ENCODE peak calls at places on chromosome 4, in four cellular contexts. V, N, L and G are unnamed samples.

GRCh38 chr4:116016201-116016600 is 902.8 kb upstream of the NDST4 start:
- DNase-seq in L (no peak), N (peak), V (peak), G (no peak)

GRCh38 chr4:183241771-183242170 is 78.3 kb downstream of the CLDN22 start:
- DNase-seq in V (peak), N (no peak), L (no peak), G (no peak)

GRCh38 chr4:139735381-139736256 is 70.0 kb downstream of the MGST2 start:
- DNase-seq in N (no peak), V (peak), L (no peak), G (peak)

GRCh38 chr4:20528508-20528907 is 171.8 kb upstream of the PACRGL start:
- DNase-seq in L (no peak), V (no peak), N (peak), G (no peak)

GRCh38 chr4:88964450-88964849 is 92.5 kb downstream of the FAM13A start:
- DNase-seq in L (no peak), N (no peak), V (peak), G (no peak)

GRCh38 chr4:82865592-82865991 is 25.4 kb downstream of the SEC31A start:
- DNase-seq in N (peak), L (no peak), V (peak), G (no peak)

GRCh38 chr4:139814285-139815015 is 148.8 kb downstream of the MGST2 start:
- DNase-seq in N (no peak), V (peak), L (no peak), G (no peak)

GRCh38 chr4:56995525-56995924 is 16.8 kb downstream of the POLR2B start:
- DNase-seq in L (peak), N (peak), V (peak), G (no peak)

GRCh38 chr4:3307891-3308575 is 15.2 kb downstream of the RGS12 start:
- DNase-seq in V (no peak), L (no peak), N (no peak), G (peak)

GRCh38 chr4:153661915-153662314 is 22.2 kb upstream of the TLR2 start:
- DNase-seq in L (no peak), V (no peak), N (no peak), G (no peak)

GRCh38 chr4:122666527-122667245 is 45.8 kb upstream of the IL21 start:
- DNase-seq in N (peak), V (peak), L (no peak), G (no peak)

GRCh38 chr4:118931791-118932190 is 43.1 kb downstream of the SYNPO2 start:
- DNase-seq in N (no peak), V (no peak), L (no peak), G (no peak)

GRCh38 chr4:42570221-42570620 is 86.7 kb downstream of the ATP8A1 start:
- DNase-seq in L (peak), V (peak), N (no peak), G (peak)

GRCh38 chr4:85496933-85497332 is 22.0 kb downstream of the ARHGAP24 start:
- DNase-seq in N (peak), L (no peak), V (peak), G (no peak)

GRCh38 chr4:60863442-60863841 is 336.7 kb upstream of the ADGRL3 start:
- DNase-seq in L (no peak), N (no peak), V (no peak), G (no peak)

GRCh38 chr4:128220286-128221235 is 67.1 kb downstream of the PGRMC2 start:
- DNase-seq in L (no peak), N (peak), V (peak), G (no peak)

GRCh38 chr4:189304755-189305154 is 635.9 kb upstream of the FRG1 start:
- DNase-seq in L (no peak), N (no peak), V (no peak), G (no peak)

GRCh38 chr4:140099993-140100392 is 54.0 kb downstream of the MAML3 start:
- DNase-seq in N (no peak), V (no peak), L (no peak), G (peak)

GRCh38 chr4:114316789-114317188 is 281.8 kb upstream of the UGT8 start:
- DNase-seq in L (no peak), N (no peak), V (no peak), G (no peak)

GRCh38 chr4:25770844-25771243 is 91.9 kb downstream of the SEL1L3 start:
- DNase-seq in N (no peak), L (no peak), V (peak), G (no peak)

GRCh38 chr4:25775166-25775565 is 87.6 kb downstream of the SEL1L3 start:
- DNase-seq in V (no peak), L (no peak), N (no peak), G (no peak)

GRCh38 chr4:25769251-25769650 is 93.5 kb downstream of the SEL1L3 start:
- DNase-seq in N (no peak), V (peak), L (no peak), G (no peak)

GRCh38 chr4:25773358-25773757 is 89.4 kb downstream of the SEL1L3 start:
- DNase-seq in L (no peak), N (no peak), V (no peak), G (no peak)

GRCh38 chr4:25771672-25772071 is 91.1 kb downstream of the SEL1L3 start:
- DNase-seq in V (no peak), L (no peak), N (no peak), G (no peak)
- H3K4me3 ChIP-seq in V (no peak), L (no peak), N (no peak), G (no peak)

DNA sequence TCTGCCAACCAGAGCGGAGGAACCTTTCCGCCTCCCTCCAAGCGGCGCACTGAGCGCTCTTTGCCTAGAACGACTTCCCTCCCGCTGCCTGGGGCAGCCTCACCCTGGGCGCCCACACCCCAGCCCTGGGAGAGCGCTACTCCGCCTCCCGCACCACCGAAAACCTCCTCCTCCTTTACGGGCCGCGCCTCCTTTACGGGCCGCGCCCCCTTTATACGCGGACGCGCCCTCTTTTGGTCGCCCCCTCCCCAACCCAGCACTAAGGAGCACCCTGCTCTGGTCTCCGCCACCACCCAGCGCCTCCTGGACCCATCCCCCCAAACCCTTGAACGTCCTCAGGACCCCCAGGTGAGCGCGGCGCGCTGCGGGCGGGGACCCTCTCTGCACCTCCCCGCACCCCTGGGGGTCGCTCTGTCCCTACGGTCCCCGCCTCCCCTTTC is 586 bp upstream of the NSG1 start:
- DNase-seq in V (peak), N (no peak), L (no peak), G (no peak)
- H3K4me3 ChIP-seq in V (peak), N (no peak), L (peak), G (peak)

DNA sequence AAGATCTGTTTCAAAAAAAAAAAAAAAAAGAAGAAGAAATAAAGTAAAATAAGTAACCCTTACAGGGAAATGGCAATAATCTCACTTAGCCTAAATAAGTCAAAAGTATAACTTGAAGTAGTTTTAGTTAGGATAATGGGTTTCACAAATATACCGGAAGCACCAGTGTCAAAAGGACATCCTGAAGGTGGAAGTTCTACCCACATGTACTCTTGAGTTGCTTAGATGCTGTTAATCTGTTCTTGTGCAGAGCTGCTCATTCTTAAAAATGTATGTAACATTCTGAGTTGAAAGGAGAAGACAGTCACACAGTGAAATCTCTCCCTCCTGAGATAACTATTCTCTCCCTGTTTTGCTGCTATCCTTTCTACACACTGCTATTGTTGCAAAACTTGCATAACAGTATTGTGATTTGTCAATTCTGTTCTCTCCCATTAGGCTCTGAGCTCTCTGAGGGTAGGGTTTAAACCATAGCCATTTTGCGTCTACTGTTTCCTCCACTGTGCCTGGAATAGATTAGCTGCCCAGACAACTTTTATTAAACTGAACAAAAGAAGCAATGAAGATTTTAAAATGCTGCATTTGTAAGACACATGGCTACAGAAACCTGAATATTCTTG is 11.1 kb upstream of the CCNG2 start:
- DNase-seq in N (peak), L (no peak), V (peak), G (no peak)
- H3K4me3 ChIP-seq in N (no peak), L (no peak), V (no peak), G (no peak)

GRCh38 chr4:151226004-151226932 is 50.7 kb upstream of the PRSS48 start:
- DNase-seq in L (no peak), V (peak), N (peak), G (no peak)
- H3K4me3 ChIP-seq in L (no peak), V (no peak), N (peak), G (peak)

GRCh38 chr4:10118355-10119004 is 1.9 kb upstream of the WDR1 start:
- DNase-seq in N (no peak), V (no peak), L (no peak), G (no peak)
- H3K4me3 ChIP-seq in N (no peak), V (no peak), L (no peak), G (no peak)

DNA sequence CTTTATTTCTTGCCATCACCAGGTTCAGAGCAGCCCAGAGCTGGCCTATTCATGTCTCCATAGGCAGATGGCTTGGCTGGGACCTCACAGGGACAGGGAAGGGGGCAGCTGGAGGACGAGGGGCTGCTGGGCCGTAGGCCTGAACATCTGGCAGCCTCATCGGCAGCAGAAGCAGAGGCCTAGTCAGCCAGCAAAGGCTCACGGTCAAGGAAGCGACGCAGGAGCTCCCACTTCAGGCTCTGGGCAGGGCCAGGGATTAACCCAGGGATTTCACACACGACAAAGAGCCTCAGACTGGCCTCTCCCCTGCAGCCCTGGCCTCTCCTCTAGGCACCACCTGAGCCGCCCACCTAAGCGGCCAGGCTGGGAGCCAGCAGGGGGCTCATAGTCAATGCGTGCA is 46.0 kb upstream of the MAN2B2 start:
- DNase-seq in L (no peak), N (no peak), V (no peak), G (no peak)
- H3K4me3 ChIP-seq in L (no peak), N (no peak), V (no peak), G (no peak)

GRCh38 chr4:150988238-150988637 is 26.8 kb downstream of the LRBA start:
- DNase-seq in N (no peak), L (no peak), V (no peak), G (no peak)
- H3K4me3 ChIP-seq in N (no peak), L (no peak), V (no peak), G (no peak)

GRCh38 chr4:26785766-26786165 is 74.9 kb upstream of the STIM2 start:
- DNase-seq in V (no peak), L (no peak), N (no peak), G (no peak)

GRCh38 chr4:26789208-26789607 is 71.4 kb upstream of the STIM2 start:
- DNase-seq in N (no peak), L (no peak), V (no peak), G (no peak)

GRCh38 chr4:26786916-26787315 is 73.7 kb upstream of the STIM2 start:
- DNase-seq in V (no peak), N (no peak), L (no peak), G (no peak)

GRCh38 chr4:26788341-26788733 is 72.3 kb upstream of the STIM2 start:
- DNase-seq in L (no peak), V (no peak), N (no peak), G (no peak)

GRCh38 chr4:26787461-26788340 is 72.9 kb upstream of the STIM2 start:
- DNase-seq in N (peak), L (peak), V (peak), G (no peak)
- H3K4me3 ChIP-seq in N (no peak), L (no peak), V (no peak), G (no peak)